ENCODE peak calls at places on chromosomes 1 and 21, in six cellular contexts. R, P, S, Y, V and U are unnamed samples.

GRCh38 chr1:244751271-244751895 is 84.1 kb upstream of the COX20 start:
- DNase-seq in R (no peak), P (no peak), S (no peak), Y (no peak), V (no peak), U (no peak)

GRCh38 chr1:36327421-36328087 is 4.1 kb upstream of the EVA1B start:
- DNase-seq in R (peak), P (peak), S (no peak), Y (no peak), V (no peak), U (no peak)

GRCh38 chr21:37483776-37484175 is 117.2 kb downstream of the DYRK1A start:
- DNase-seq in R (no peak), P (no peak), S (no peak), Y (peak), V (peak), U (peak)

GRCh38 chr1:10490271-10490970 is 15.7 kb downstream of the PEX14 start:
- DNase-seq in R (no peak), P (no peak), S (peak), Y (no peak), V (no peak), U (no peak)

GRCh38 chr1:109793486-109794318 is 30.0 kb upstream of the EPS8L3 start:
- DNase-seq in R (peak), P (peak), S (no peak), Y (peak), V (no peak), U (peak)

GRCh38 chr1:175902281-175902680 is 158.9 kb upstream of the TNR start:
- DNase-seq in R (no peak), P (no peak), S (no peak), Y (no peak), V (no peak), U (no peak)

GRCh38 chr1:91929246-91929645 is 20.0 kb upstream of the BRDT start:
- DNase-seq in R (no peak), P (peak), S (no peak), Y (peak), V (no peak), U (peak)

GRCh38 chr1:48019714-48020315 is 22.6 kb upstream of the TRABD2B start:
- DNase-seq in R (no peak), P (no peak), S (no peak), Y (peak), V (no peak), U (no peak)

GRCh38 chr1:202599669-202600431 is 110.4 kb downstream of the SYT2 start:
- DNase-seq in R (peak), P (peak), S (peak), Y (peak), V (peak), U (peak)
- H2BK15ac ChIP-seq in R (peak), P (no peak), S (no peak), Y (no peak), V (no peak), U (no peak)

GRCh38 chr1:227447531-227447990 is 115.8 kb upstream of the ZNF678 start:
- DNase-seq in R (no peak), P (peak), S (no peak), Y (peak), V (no peak), U (peak)
- H2BK15ac ChIP-seq in R (no peak), P (no peak), S (no peak), Y (no peak), V (no peak), U (no peak)

GRCh38 chr1:155847823-155848529 is 9.0 kb downstream of the GON4L start:
- DNase-seq in R (no peak), P (no peak), S (no peak), Y (no peak), V (no peak), U (no peak)
- H2BK15ac ChIP-seq in R (no peak), P (no peak), S (no peak), Y (no peak), V (no peak), U (no peak)

GRCh38 chr1:45644661-45645060 is 20.8 kb upstream of the CCDC17 start:
- DNase-seq in R (no peak), P (no peak), S (no peak), Y (no peak), V (no peak), U (no peak)

GRCh38 chr1:45647248-45648021 is 23.6 kb upstream of the CCDC17 start:
- DNase-seq in R (no peak), P (no peak), S (no peak), Y (no peak), V (no peak), U (no peak)

GRCh38 chr1:45640293-45640692 is 16.4 kb upstream of the CCDC17 start:
- DNase-seq in R (peak), P (peak), S (no peak), Y (no peak), V (no peak), U (no peak)

GRCh38 chr1:45643978-45644377 is 20.1 kb upstream of the CCDC17 start:
- DNase-seq in R (no peak), P (no peak), S (no peak), Y (no peak), V (no peak), U (no peak)

DNA sequence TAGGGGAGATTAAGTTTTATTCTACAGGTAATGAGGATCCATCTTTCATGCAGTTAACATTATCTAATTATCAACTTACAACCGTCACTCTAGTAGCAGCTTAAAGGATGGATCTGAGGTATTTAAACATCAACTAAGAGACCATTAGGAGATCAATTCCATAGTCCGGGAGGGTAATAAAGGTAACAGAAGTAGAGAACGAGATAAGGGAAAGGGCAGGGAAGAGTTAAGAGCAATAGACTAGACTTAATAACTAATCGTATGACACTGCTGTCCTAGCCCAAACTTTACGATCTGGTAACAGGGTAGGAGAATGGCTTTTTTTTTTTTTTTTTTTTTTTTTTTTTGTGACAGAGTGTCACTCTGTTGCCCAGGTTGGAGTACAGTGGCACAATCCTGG is 19.5 kb upstream of the CCDC17 start:
- DNase-seq in R (no peak), P (no peak), S (no peak), Y (no peak), V (no peak), U (no peak)
- H2BK15ac ChIP-seq in R (no peak), P (no peak), S (no peak), Y (no peak), V (no peak), U (no peak)

GRCh38 chr1:153990468-153991150 is at the start of gene RPS27:
- DNase-seq in R (peak), P (peak), S (peak), Y (peak), V (peak), U (peak)
- H2BK15ac ChIP-seq in R (no peak), P (no peak), S (no peak), Y (no peak), V (no peak), U (no peak)

GRCh38 chr1:40306296-40306695 is 10.8 kb downstream of the COL9A2 start:
- DNase-seq in R (no peak), P (no peak), S (no peak), Y (no peak), V (no peak), U (no peak)
- H2BK15ac ChIP-seq in R (no peak), P (no peak), S (peak), Y (no peak), V (peak), U (no peak)

GRCh38 chr1:150976879-150977694 is 2.5 kb upstream of the CERS2 start:
- DNase-seq in R (no peak), P (peak), S (no peak), Y (peak), V (no peak), U (peak)
- H2BK15ac ChIP-seq in R (peak), P (no peak), S (peak), Y (no peak), V (peak), U (no peak)

DNA sequence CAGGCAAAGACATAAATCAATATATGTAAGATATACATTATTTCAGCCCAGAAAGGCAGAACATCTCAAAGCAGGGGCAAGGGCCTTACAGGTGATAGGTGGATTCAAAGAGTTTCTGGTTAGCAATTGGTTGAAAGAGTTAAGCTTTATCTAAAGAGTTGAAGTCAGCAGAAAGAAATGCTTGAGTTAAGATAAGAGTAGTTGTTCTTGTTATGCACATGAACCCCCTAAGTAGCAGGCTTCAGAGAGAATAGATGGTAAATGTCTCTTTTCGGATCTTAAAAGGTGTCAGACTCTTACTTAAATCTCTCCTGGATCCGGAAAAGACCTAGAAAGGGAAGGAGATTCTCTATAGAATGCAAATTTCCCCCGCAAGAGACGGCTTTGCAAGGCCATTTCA is 8.3 kb upstream of the ZBTB40 start:
- DNase-seq in R (no peak), P (no peak), S (no peak), Y (no peak), V (no peak), U (peak)
- H2BK15ac ChIP-seq in R (no peak), P (no peak), S (no peak), Y (no peak), V (no peak), U (no peak)

GRCh38 chr1:180639871-180640270 is 8.0 kb downstream of the XPR1 start:
- DNase-seq in R (no peak), P (no peak), S (no peak), Y (no peak), V (no peak), U (peak)
- H2BK15ac ChIP-seq in R (no peak), P (no peak), S (no peak), Y (no peak), V (no peak), U (no peak)

DNA sequence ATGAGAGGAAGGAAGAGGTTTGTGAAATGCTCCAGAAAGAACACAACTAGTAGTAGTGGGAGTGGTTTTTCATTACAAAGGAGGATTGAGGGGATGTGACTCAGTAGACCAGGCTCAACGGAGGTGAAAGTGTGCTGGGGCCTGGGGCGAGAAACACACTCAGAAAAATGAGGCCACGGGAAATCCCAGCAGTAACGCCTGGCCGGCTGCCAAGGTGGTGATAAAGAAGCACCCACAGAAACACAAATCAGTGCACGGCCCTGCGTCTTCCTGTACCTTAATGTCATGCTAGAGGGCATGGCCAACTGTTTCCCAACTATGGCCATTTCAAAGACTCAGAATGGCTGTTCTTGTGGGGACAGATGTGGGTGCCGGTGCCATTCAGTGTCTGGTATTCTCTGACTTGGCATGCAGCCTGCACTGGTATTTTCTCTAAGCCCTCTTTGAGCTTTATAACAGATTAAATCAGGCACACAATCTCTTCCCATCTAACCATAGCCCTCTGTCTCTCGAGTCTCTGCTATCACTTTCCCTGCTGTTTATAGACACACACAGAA is 38.2 kb downstream of the URB2 start:
- DNase-seq in R (peak), P (peak), S (no peak), Y (no peak), V (no peak), U (no peak)
- H2BK15ac ChIP-seq in R (no peak), P (no peak), S (no peak), Y (no peak), V (no peak), U (no peak)